ENCODE peak calls at places on chromosomes 4 and X, in nine cellular contexts. One of them, this sample, is unnamed.

GRCh38 chr4:40621592-40622512 is 7.8 kb downstream of the RBM47 start:
- DNase-seq in GM12864: peak
- DNase-seq in tibial nerve: peak
- DNase-seq in IMR-90: peak
- DNase-seq in choroid plexus epithelial cell: peak
- DNase-seq in DND-41: peak
- DNase-seq in right atrium auricular region: peak
- DNase-seq in PC-3: peak
- DNase-seq in heart left ventricle: no peak
- DNase-seq in this sample: peak

GRCh38 chr4:11424000-11424399 is 4.7 kb downstream of the HS3ST1 start:
- DNase-seq in GM12864: no peak
- DNase-seq in choroid plexus epithelial cell: peak
- DNase-seq in IMR-90: peak
- DNase-seq in PC-3: peak
- DNase-seq in tibial nerve: peak
- DNase-seq in right atrium auricular region: no peak
- DNase-seq in DND-41: peak
- DNase-seq in heart left ventricle: peak
- DNase-seq in this sample: peak

GRCh38 chr4:1939664-1940509 is 68.7 kb downstream of the NSD2 start:
- DNase-seq in right atrium auricular region: no peak
- DNase-seq in PC-3: peak
- DNase-seq in DND-41: no peak
- DNase-seq in tibial nerve: no peak
- DNase-seq in GM12864: no peak
- DNase-seq in IMR-90: peak
- DNase-seq in choroid plexus epithelial cell: peak
- DNase-seq in heart left ventricle: no peak
- DNase-seq in this sample: peak

GRCh38 chr4:151928112-151928511 is 167.3 kb upstream of the GATB start:
- DNase-seq in DND-41: no peak
- DNase-seq in PC-3: no peak
- DNase-seq in heart left ventricle: no peak
- DNase-seq in IMR-90: no peak
- DNase-seq in GM12864: no peak
- DNase-seq in right atrium auricular region: no peak
- DNase-seq in tibial nerve: no peak
- DNase-seq in choroid plexus epithelial cell: no peak
- DNase-seq in this sample: no peak

GRCh38 chrX:150693782-150694574 is 782 bp downstream of the MTMR1 start:
- DNase-seq in IMR-90: peak
- DNase-seq in DND-41: peak
- DNase-seq in GM12864: peak
- DNase-seq in right atrium auricular region: no peak
- DNase-seq in tibial nerve: no peak
- DNase-seq in PC-3: peak
- DNase-seq in heart left ventricle: peak
- DNase-seq in choroid plexus epithelial cell: peak
- DNase-seq in this sample: peak

GRCh38 chrX:16869393-16870094 is 618 bp downstream of the RBBP7 start:
- DNase-seq in PC-3: peak
- DNase-seq in GM12864: no peak
- DNase-seq in IMR-90: peak
- DNase-seq in DND-41: peak
- DNase-seq in choroid plexus epithelial cell: no peak
- DNase-seq in heart left ventricle: peak
- DNase-seq in tibial nerve: no peak
- DNase-seq in right atrium auricular region: no peak
- DNase-seq in this sample: peak

GRCh38 chrX:84865113-84865512 is 138.6 kb upstream of the APOOL start:
- DNase-seq in choroid plexus epithelial cell: peak
- DNase-seq in heart left ventricle: no peak
- DNase-seq in PC-3: peak
- DNase-seq in right atrium auricular region: no peak
- DNase-seq in GM12864: no peak
- DNase-seq in IMR-90: no peak
- DNase-seq in DND-41: no peak
- DNase-seq in tibial nerve: no peak
- DNase-seq in this sample: peak

GRCh38 chrX:32480019-32480418 is 731.3 kb downstream of the DMD start:
- DNase-seq in choroid plexus epithelial cell: no peak
- DNase-seq in DND-41: no peak
- DNase-seq in heart left ventricle: no peak
- DNase-seq in tibial nerve: no peak
- DNase-seq in right atrium auricular region: no peak
- DNase-seq in IMR-90: peak
- DNase-seq in GM12864: no peak
- DNase-seq in PC-3: no peak
- DNase-seq in this sample: peak

GRCh38 chr4:62482355-62482754 is 1282.2 kb downstream of the ADGRL3 start:
- DNase-seq in DND-41: no peak
- DNase-seq in PC-3: peak
- DNase-seq in IMR-90: no peak
- DNase-seq in heart left ventricle: no peak
- DNase-seq in right atrium auricular region: no peak
- DNase-seq in tibial nerve: no peak
- DNase-seq in GM12864: no peak
- DNase-seq in choroid plexus epithelial cell: no peak
- DNase-seq in this sample: no peak

GRCh38 chrX:63657821-63658220 is 127.2 kb downstream of the ARHGEF9 start:
- DNase-seq in IMR-90: peak
- DNase-seq in right atrium auricular region: peak
- DNase-seq in choroid plexus epithelial cell: peak
- DNase-seq in heart left ventricle: peak
- DNase-seq in PC-3: peak
- DNase-seq in GM12864: no peak
- DNase-seq in tibial nerve: peak
- DNase-seq in DND-41: no peak
- DNase-seq in this sample: peak

GRCh38 chrX:19386679-19387078 is 43.0 kb downstream of the PDHA1 start:
- DNase-seq in heart left ventricle: no peak
- DNase-seq in DND-41: no peak
- DNase-seq in right atrium auricular region: peak
- DNase-seq in tibial nerve: no peak
- DNase-seq in PC-3: no peak
- DNase-seq in GM12864: no peak
- DNase-seq in choroid plexus epithelial cell: no peak
- DNase-seq in IMR-90: no peak
- DNase-seq in this sample: no peak

GRCh38 chr4:149896428-149896827 is 80.8 kb upstream of the IQCM start:
- DNase-seq in GM12864: no peak
- DNase-seq in PC-3: peak
- DNase-seq in DND-41: no peak
- DNase-seq in heart left ventricle: no peak
- DNase-seq in choroid plexus epithelial cell: peak
- DNase-seq in right atrium auricular region: no peak
- DNase-seq in tibial nerve: no peak
- DNase-seq in IMR-90: peak
- DNase-seq in this sample: peak

GRCh38 chr4:104989363-104989762 is 157.3 kb upstream of the TET2 start:
- DNase-seq in PC-3: peak
- DNase-seq in DND-41: no peak
- DNase-seq in tibial nerve: no peak
- DNase-seq in heart left ventricle: no peak
- DNase-seq in GM12864: no peak
- DNase-seq in choroid plexus epithelial cell: peak
- DNase-seq in IMR-90: peak
- DNase-seq in right atrium auricular region: no peak
- DNase-seq in this sample: peak

GRCh38 chr4:2996437-2996836 is 33.1 kb downstream of the GRK4 start:
- DNase-seq in DND-41: no peak
- DNase-seq in GM12864: no peak
- DNase-seq in IMR-90: no peak
- DNase-seq in choroid plexus epithelial cell: no peak
- DNase-seq in PC-3: no peak
- DNase-seq in heart left ventricle: no peak
- DNase-seq in right atrium auricular region: no peak
- DNase-seq in tibial nerve: no peak
- DNase-seq in this sample: no peak

GRCh38 chrX:23503835-23504539 is 163.3 kb upstream of the PRDX4 start:
- DNase-seq in DND-41: no peak
- DNase-seq in IMR-90: peak
- DNase-seq in PC-3: peak
- DNase-seq in choroid plexus epithelial cell: peak
- DNase-seq in heart left ventricle: peak
- DNase-seq in tibial nerve: peak
- DNase-seq in GM12864: no peak
- DNase-seq in right atrium auricular region: peak
- DNase-seq in this sample: peak

GRCh38 chr4:23368081-23368697 is 521.7 kb downstream of the PPARGC1A start:
- DNase-seq in heart left ventricle: no peak
- DNase-seq in IMR-90: peak
- DNase-seq in right atrium auricular region: no peak
- DNase-seq in PC-3: peak
- DNase-seq in tibial nerve: no peak
- DNase-seq in GM12864: no peak
- DNase-seq in choroid plexus epithelial cell: peak
- DNase-seq in DND-41: no peak
- DNase-seq in this sample: no peak

GRCh38 chrX:145405012-145405411 is 157.7 kb downstream of the SPANXN1 start:
- DNase-seq in IMR-90: peak
- DNase-seq in GM12864: no peak
- DNase-seq in DND-41: peak
- DNase-seq in PC-3: peak
- DNase-seq in tibial nerve: peak
- DNase-seq in heart left ventricle: no peak
- DNase-seq in choroid plexus epithelial cell: peak
- DNase-seq in right atrium auricular region: no peak
- DNase-seq in this sample: peak

GRCh38 chr4:35166437-35166836 is 1077.9 kb downstream of the ARAP2 start:
- DNase-seq in right atrium auricular region: no peak
- DNase-seq in DND-41: no peak
- DNase-seq in PC-3: peak
- DNase-seq in choroid plexus epithelial cell: no peak
- DNase-seq in IMR-90: no peak
- DNase-seq in GM12864: no peak
- DNase-seq in tibial nerve: no peak
- DNase-seq in heart left ventricle: no peak
- DNase-seq in this sample: no peak

GRCh38 chr4:52864816-52865215 is 2.7 kb downstream of the RASL11B start:
- DNase-seq in GM12864: no peak
- DNase-seq in PC-3: no peak
- DNase-seq in choroid plexus epithelial cell: peak
- DNase-seq in DND-41: no peak
- DNase-seq in tibial nerve: no peak
- DNase-seq in heart left ventricle: no peak
- DNase-seq in IMR-90: peak
- DNase-seq in right atrium auricular region: no peak
- DNase-seq in this sample: peak

GRCh38 chr4:52863324-52863723 is 1.2 kb downstream of the RASL11B start:
- DNase-seq in heart left ventricle: no peak
- DNase-seq in IMR-90: no peak
- DNase-seq in choroid plexus epithelial cell: no peak
- DNase-seq in PC-3: no peak
- DNase-seq in GM12864: no peak
- DNase-seq in right atrium auricular region: no peak
- DNase-seq in tibial nerve: no peak
- DNase-seq in DND-41: no peak
- DNase-seq in this sample: no peak

GRCh38 chr4:52861879-52862604 is at the start of gene RASL11B:
- DNase-seq in DND-41: no peak
- DNase-seq in PC-3: peak
- DNase-seq in tibial nerve: peak
- DNase-seq in heart left ventricle: peak
- DNase-seq in GM12864: peak
- DNase-seq in IMR-90: peak
- DNase-seq in choroid plexus epithelial cell: peak
- DNase-seq in right atrium auricular region: peak
- DNase-seq in this sample: peak

GRCh38 chr4:52861171-52861873 is 795 bp upstream of the RASL11B start:
- DNase-seq in heart left ventricle: no peak
- DNase-seq in right atrium auricular region: no peak
- DNase-seq in tibial nerve: no peak
- DNase-seq in choroid plexus epithelial cell: no peak
- DNase-seq in IMR-90: no peak
- DNase-seq in GM12864: no peak
- DNase-seq in PC-3: no peak
- DNase-seq in DND-41: no peak
- DNase-seq in this sample: no peak

GRCh38 chr4:52862605-52863236 is 604 bp downstream of the RASL11B start:
- DNase-seq in GM12864: no peak
- DNase-seq in DND-41: no peak
- DNase-seq in right atrium auricular region: no peak
- DNase-seq in IMR-90: no peak
- DNase-seq in heart left ventricle: no peak
- DNase-seq in choroid plexus epithelial cell: no peak
- DNase-seq in tibial nerve: no peak
- DNase-seq in PC-3: no peak
- DNase-seq in this sample: no peak
- H3K4me3 ChIP-seq in GM12864: peak
- H3K4me3 ChIP-seq in DND-41: no peak
- H3K4me3 ChIP-seq in right atrium auricular region: peak
- H3K4me3 ChIP-seq in IMR-90: peak
- H3K4me3 ChIP-seq in heart left ventricle: peak
- H3K4me3 ChIP-seq in choroid plexus epithelial cell: peak
- H3K4me3 ChIP-seq in tibial nerve: peak
- H3K4me3 ChIP-seq in PC-3: peak
- H3K4me3 ChIP-seq in this sample: peak

DNA sequence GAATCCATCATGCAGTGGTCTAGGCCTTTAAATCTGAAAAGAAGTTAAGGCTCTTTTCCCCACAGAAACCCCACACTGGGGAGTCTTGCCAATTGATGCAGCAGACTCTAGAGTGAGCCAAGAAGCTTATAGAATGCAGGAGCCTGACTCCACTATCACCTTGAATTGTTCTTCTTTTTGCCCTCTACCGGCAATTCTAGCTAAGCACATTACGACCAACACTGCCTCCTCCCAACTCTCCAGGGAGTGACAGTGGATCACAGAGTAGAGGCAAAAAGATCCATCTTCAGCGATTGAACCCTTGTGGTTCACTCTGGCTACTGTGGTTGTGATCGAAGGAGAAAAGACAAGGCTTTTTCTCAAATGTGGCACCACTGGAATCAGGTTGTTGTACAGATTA is 331.5 kb downstream of the NKX6-1 start:
- DNase-seq in choroid plexus epithelial cell: no peak
- DNase-seq in tibial nerve: no peak
- DNase-seq in DND-41: peak
- DNase-seq in IMR-90: no peak
- DNase-seq in heart left ventricle: no peak
- DNase-seq in PC-3: no peak
- DNase-seq in GM12864: no peak
- DNase-seq in right atrium auricular region: no peak
- DNase-seq in this sample: no peak
- TF ChIP-seq CTCF in choroid plexus epithelial cell: peak
- TF ChIP-seq CTCF in tibial nerve: no peak
- TF ChIP-seq CTCF in DND-41: peak
- TF ChIP-seq CTCF in IMR-90: no peak
- TF ChIP-seq CTCF in heart left ventricle: no peak
- TF ChIP-seq CTCF in PC-3: no peak
- TF ChIP-seq CTCF in GM12864: no peak
- TF ChIP-seq CTCF in right atrium auricular region: no peak
- TF ChIP-seq CTCF in this sample: no peak

GRCh38 chr4:74205559-74205958 is 47.6 kb downstream of the MTHFD2L start:
- DNase-seq in GM12864: no peak
- DNase-seq in PC-3: no peak
- DNase-seq in tibial nerve: no peak
- DNase-seq in IMR-90: no peak
- DNase-seq in heart left ventricle: no peak
- DNase-seq in choroid plexus epithelial cell: no peak
- DNase-seq in right atrium auricular region: no peak
- DNase-seq in DND-41: no peak
- DNase-seq in this sample: no peak
- H3K4me3 ChIP-seq in GM12864: no peak
- H3K4me3 ChIP-seq in PC-3: no peak
- H3K4me3 ChIP-seq in tibial nerve: no peak
- H3K4me3 ChIP-seq in IMR-90: no peak
- H3K4me3 ChIP-seq in heart left ventricle: no peak
- H3K4me3 ChIP-seq in choroid plexus epithelial cell: no peak
- H3K4me3 ChIP-seq in right atrium auricular region: no peak
- H3K4me3 ChIP-seq in DND-41: no peak
- H3K4me3 ChIP-seq in this sample: no peak

GRCh38 chr4:15531792-15532191 is 62.1 kb downstream of the CC2D2A start:
- DNase-seq in choroid plexus epithelial cell: no peak
- DNase-seq in tibial nerve: no peak
- DNase-seq in IMR-90: no peak
- DNase-seq in DND-41: no peak
- DNase-seq in PC-3: no peak
- DNase-seq in GM12864: no peak
- DNase-seq in heart left ventricle: no peak
- DNase-seq in right atrium auricular region: no peak
- DNase-seq in this sample: no peak
- TF ChIP-seq CTCF in choroid plexus epithelial cell: no peak
- TF ChIP-seq CTCF in tibial nerve: no peak
- TF ChIP-seq CTCF in IMR-90: no peak
- TF ChIP-seq CTCF in DND-41: no peak
- TF ChIP-seq CTCF in PC-3: no peak
- TF ChIP-seq CTCF in GM12864: no peak
- TF ChIP-seq CTCF in heart left ventricle: no peak
- TF ChIP-seq CTCF in right atrium auricular region: no peak
- TF ChIP-seq CTCF in this sample: no peak

This sample was measured in cardiac fibroblast.